ENCODE peak calls at places on chromosomes 1 and 21, in six cellular contexts. K, Q, R, V, H and D are unnamed samples.

GRCh38 chr1:8439015-8439702 is 121.2 kb downstream of the SLC45A1 start:
- DNase-seq in K (peak), Q (peak), R (peak), V (peak), H (no peak), D (peak)

GRCh38 chr1:151905070-151905442 is 4.3 kb downstream of the THEM4 start:
- DNase-seq in K (peak), Q (no peak), R (no peak), V (no peak), H (peak), D (no peak)

GRCh38 chr1:147236959-147237791 is 5.3 kb upstream of the CHD1L start:
- DNase-seq in K (no peak), Q (no peak), R (no peak), V (no peak), H (no peak), D (no peak)

GRCh38 chr1:39061951-39062350 is 35.8 kb downstream of the NDUFS5 start:
- DNase-seq in K (no peak), Q (no peak), R (peak), V (peak), H (no peak), D (no peak)

GRCh38 chr1:60427194-60427593 is 353.6 kb upstream of the C1orf87 start:
- DNase-seq in K (no peak), Q (no peak), R (no peak), V (peak), H (no peak), D (no peak)

GRCh38 chr1:57024855-57025254 is 59.0 kb upstream of the C8B start:
- DNase-seq in K (no peak), Q (no peak), R (no peak), V (no peak), H (no peak), D (no peak)

GRCh38 chr1:7478797-7479499 is 292.1 kb upstream of the VAMP3 start:
- DNase-seq in K (peak), Q (peak), R (peak), V (no peak), H (peak), D (peak)

GRCh38 chr1:2019162-2019542 is at the start of gene GABRD:
- DNase-seq in K (no peak), Q (no peak), R (no peak), V (no peak), H (peak), D (no peak)

GRCh38 chr1:234844479-234845031 is 234.6 kb upstream of the IRF2BP2 start:
- DNase-seq in K (no peak), Q (no peak), R (no peak), V (peak), H (peak), D (no peak)

GRCh38 chr1:228334954-228335353 is 71.7 kb downstream of the TRIM11 start:
- DNase-seq in K (no peak), Q (no peak), R (no peak), V (no peak), H (no peak), D (no peak)

GRCh38 chr1:48030696-48031365 is 33.6 kb upstream of the TRABD2B start:
- DNase-seq in K (no peak), Q (no peak), R (no peak), V (no peak), H (no peak), D (no peak)

GRCh38 chr21:25859264-25859931 is 124.6 kb downstream of the GABPA start:
- DNase-seq in K (no peak), Q (no peak), R (peak), V (no peak), H (no peak), D (no peak)

GRCh38 chr1:5840551-5840914 is 151.7 kb downstream of the NPHP4 start:
- DNase-seq in K (no peak), Q (no peak), R (no peak), V (no peak), H (no peak), D (no peak)

GRCh38 chr1:66206563-66207154 is 327.3 kb upstream of the SGIP1 start:
- DNase-seq in K (no peak), Q (no peak), R (no peak), V (no peak), H (no peak), D (no peak)

GRCh38 chr1:94143173-94143808 is 22.3 kb upstream of the ABCA4 start:
- DNase-seq in K (no peak), Q (no peak), R (no peak), V (no peak), H (no peak), D (no peak)

GRCh38 chr1:53586765-53587164 is 127.6 kb downstream of the DMRTB1 start:
- DNase-seq in K (no peak), Q (no peak), R (no peak), V (no peak), H (no peak), D (no peak)

GRCh38 chr1:166485620-166486019 is 318.8 kb upstream of the FAM78B start:
- DNase-seq in K (no peak), Q (no peak), R (no peak), V (peak), H (no peak), D (no peak)

GRCh38 chr1:7584157-7584556 is 186.9 kb upstream of the VAMP3 start:
- DNase-seq in K (no peak), Q (no peak), R (no peak), V (no peak), H (no peak), D (no peak)

GRCh38 chr1:157170677-157171515 is 32.7 kb upstream of the ETV3 start:
- DNase-seq in K (peak), Q (peak), R (peak), V (peak), H (peak), D (peak)

GRCh38 chr1:39899611-39900538 is 1.8 kb downstream of the MYCL start:
- DNase-seq in K (no peak), Q (no peak), R (no peak), V (no peak), H (no peak), D (no peak)

GRCh38 chr1:43083375-43083774 is 88.7 kb downstream of the EBNA1BP2 start:
- DNase-seq in K (no peak), Q (no peak), R (no peak), V (no peak), H (no peak), D (no peak)